ENCODE peak calls at places on chromosomes 3 and 15, in seven cellular contexts. Y is K562, X is HCT116, O is SK-N-SH, H is HepG2, N is GM12878, F is H1. V is an unnamed sample.

GRCh38 chr3:53668872-53669271 is 174.5 kb downstream of the CACNA1D start:
- DNase-seq in X (peak), H (no peak), O (no peak), N (no peak), F (no peak), Y (peak), V (no peak)

GRCh38 chr3:193743702-193744047 is 150.7 kb downstream of the OPA1 start:
- DNase-seq in O (no peak), Y (no peak), X (no peak), N (no peak), F (no peak), H (no peak), V (no peak)

GRCh38 chr15:101492752-101493692 is 3.5 kb upstream of the PCSK6 start:
- DNase-seq in N (no peak), F (no peak), O (no peak), Y (no peak), X (no peak), H (no peak), V (no peak)

GRCh38 chr3:142418926-142419592 is 28.8 kb downstream of the XRN1 start:
- DNase-seq in F (no peak), Y (no peak), O (no peak), N (no peak), X (no peak), H (no peak), V (peak)

GRCh38 chr3:44509985-44510360 is 32.5 kb upstream of the ZNF445 start:
- DNase-seq in F (no peak), Y (peak), O (no peak), H (no peak), N (no peak), X (no peak), V (peak)

GRCh38 chr15:57780461-57780860 is 73.9 kb downstream of the POLR2M start:
- DNase-seq in Y (no peak), F (no peak), N (no peak), O (no peak), H (no peak), X (no peak), V (no peak)

GRCh38 chr15:83248151-83248851 is 36.2 kb downstream of the BNC1 start:
- DNase-seq in F (peak), O (peak), N (peak), X (peak), H (peak), Y (peak), V (peak)

GRCh38 chr3:71225951-71226564 is 357.5 kb downstream of the FOXP1 start:
- DNase-seq in Y (no peak), N (no peak), O (no peak), F (no peak), X (no peak), H (no peak), V (no peak)

GRCh38 chr15:37981781-37982180 is 47.3 kb downstream of the TMCO5A start:
- DNase-seq in N (no peak), O (peak), F (no peak), X (peak), Y (no peak), H (peak), V (peak)

GRCh38 chr3:178826437-178827010 is 245.1 kb downstream of the ZMAT3 start:
- DNase-seq in X (no peak), H (no peak), N (peak), O (no peak), Y (no peak), F (no peak), V (no peak)

GRCh38 chr3:160869825-160870224 is 113.8 kb downstream of the PPM1L start:
- DNase-seq in O (peak), N (no peak), X (no peak), F (no peak), H (no peak), Y (no peak), V (peak)

GRCh38 chr15:44296625-44297524 is 8.4 kb downstream of the GOLM2 start:
- DNase-seq in F (no peak), N (no peak), O (no peak), X (peak), Y (peak), H (peak), V (peak)

GRCh38 chr15:64460737-64461576 is 579 bp downstream of the ZNF609 start:
- DNase-seq in H (peak), O (peak), N (no peak), Y (peak), F (no peak), X (peak), V (peak)

GRCh38 chr15:43998607-43999006 is 171.8 kb downstream of the WDR76 start:
- DNase-seq in X (no peak), N (no peak), H (no peak), F (no peak), O (peak), Y (no peak), V (no peak)

GRCh38 chr3:188533612-188534357 is 379.8 kb downstream of the LPP start:
- DNase-seq in N (no peak), H (no peak), Y (no peak), X (no peak), F (no peak), O (no peak), V (no peak)

GRCh38 chr3:133940536-133940935 is 44.9 kb upstream of the RAB6B start:
- DNase-seq in F (no peak), H (no peak), O (no peak), X (no peak), Y (no peak), N (no peak), V (no peak)

GRCh38 chr15:52291204-52291603 is 4.4 kb downstream of the MYO5C start:
- DNase-seq in Y (no peak), H (no peak), N (peak), X (no peak), F (no peak), O (no peak), V (no peak)

GRCh38 chr15:80041497-80042253 is 17.8 kb upstream of the ZFAND6 start:
- DNase-seq in H (no peak), Y (no peak), N (no peak), O (no peak), X (no peak), F (no peak), V (no peak)

GRCh38 chr15:80031841-80032240 is 27.6 kb upstream of the ZFAND6 start:
- DNase-seq in N (no peak), F (no peak), X (no peak), O (no peak), Y (no peak), H (no peak), V (no peak)

GRCh38 chr15:80034633-80035032 is 24.8 kb upstream of the ZFAND6 start:
- DNase-seq in F (no peak), O (no peak), Y (no peak), X (no peak), N (no peak), H (no peak), V (no peak)

DNA sequence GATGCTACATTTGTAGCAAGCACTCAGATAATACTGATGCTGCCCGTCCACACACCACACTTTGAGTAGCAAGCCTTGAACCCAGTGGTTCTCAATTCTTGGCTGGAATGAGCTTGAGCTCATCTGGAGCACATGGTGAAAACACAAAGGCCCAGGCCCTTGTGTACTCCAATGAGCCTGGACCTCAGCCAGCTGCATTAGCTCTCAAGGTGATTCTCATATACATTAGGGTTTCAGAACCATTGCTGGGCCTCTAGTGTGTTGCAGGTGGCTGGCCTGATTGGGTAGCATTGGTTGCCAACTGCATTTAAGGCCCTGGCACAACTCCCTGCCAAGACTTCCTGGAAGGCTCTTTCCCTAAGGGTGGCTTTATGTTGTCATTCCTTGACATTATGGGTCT is 23.4 kb upstream of the ZFAND6 start:
- DNase-seq in X (no peak), N (no peak), O (no peak), H (no peak), Y (no peak), F (no peak), V (no peak)
- TF ChIP-seq JUND in X (no peak), N (no peak), O (no peak), H (no peak), Y (no peak), F (no peak), V (no peak)

GRCh38 chr3:114764056-114764492 is 383.0 kb downstream of the ZBTB20 start:
- DNase-seq in Y (no peak), F (no peak), H (peak), X (no peak), O (no peak), N (no peak), V (no peak)

GRCh38 chr3:114758828-114759709 is 388.0 kb downstream of the ZBTB20 start:
- DNase-seq in Y (no peak), H (peak), F (no peak), N (no peak), O (peak), X (no peak), V (no peak)

GRCh38 chr3:114760679-114761078 is 386.4 kb downstream of the ZBTB20 start:
- DNase-seq in O (no peak), Y (no peak), F (no peak), N (no peak), H (no peak), X (no peak), V (no peak)

GRCh38 chr3:114756506-114757279 is 390.4 kb downstream of the ZBTB20 start:
- DNase-seq in N (no peak), Y (no peak), H (no peak), F (no peak), O (no peak), X (peak), V (no peak)

GRCh38 chr3:114762144-114762543 is 384.9 kb downstream of the ZBTB20 start:
- DNase-seq in Y (no peak), H (no peak), O (no peak), X (no peak), N (no peak), F (no peak), V (no peak)
- TF ChIP-seq JUND in Y (no peak), H (no peak), O (no peak), X (no peak), N (no peak), F (no peak), V (no peak)

DNA sequence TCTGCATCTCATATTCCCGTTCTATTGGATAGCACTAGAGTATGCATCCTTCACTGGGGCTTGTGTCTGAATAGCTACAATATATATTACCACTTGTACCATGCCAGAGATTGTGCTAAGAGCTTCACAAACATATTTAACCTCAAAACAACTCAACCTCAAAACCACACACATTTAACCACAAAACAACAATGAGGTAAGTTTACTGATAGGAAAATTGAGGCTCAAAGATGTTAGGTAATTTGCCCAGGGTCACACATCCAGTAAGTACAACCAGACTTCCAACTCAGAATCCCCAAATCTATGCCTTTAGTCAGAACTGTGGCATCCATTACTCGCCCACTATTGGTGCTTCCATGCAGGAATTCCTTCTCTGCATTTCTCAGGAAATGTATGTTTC is 220.0 kb downstream of the FAM43A start:
- DNase-seq in Y (no peak), X (no peak), F (no peak), H (no peak), N (no peak), O (no peak), V (peak)
- TF ChIP-seq JUND in Y (no peak), X (no peak), F (no peak), H (no peak), N (no peak), O (no peak), V (no peak)

DNA sequence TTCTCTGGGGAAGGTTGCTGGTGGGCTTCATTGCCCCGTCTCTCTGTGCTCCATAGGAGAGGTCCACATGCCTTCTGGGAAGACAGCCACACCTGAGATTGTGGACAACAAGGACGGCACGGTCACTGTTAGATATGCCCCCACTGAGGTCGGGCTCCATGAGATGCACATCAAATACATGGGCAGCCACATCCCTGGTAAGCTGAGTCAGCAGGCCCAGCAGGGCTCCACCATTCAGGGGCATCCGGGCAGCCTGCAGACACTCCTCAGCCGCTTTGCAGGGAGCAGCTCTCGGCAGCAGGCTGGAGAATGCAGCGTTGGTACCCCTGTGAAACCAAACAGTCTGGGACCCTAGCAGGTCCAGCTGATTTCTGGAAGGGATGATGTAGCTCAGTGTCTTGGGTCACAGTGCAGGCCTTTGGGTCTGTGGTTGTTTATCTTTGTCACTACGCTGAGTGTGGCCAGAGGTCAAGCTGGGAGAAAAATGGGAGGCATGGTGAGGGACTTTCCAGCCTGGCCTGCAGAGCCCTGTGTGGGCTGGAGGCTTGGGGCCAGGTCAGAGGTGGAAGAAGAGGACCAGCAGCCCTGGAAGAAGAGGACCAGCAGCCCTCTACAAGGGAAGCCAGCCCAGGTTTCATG is 67.2 kb downstream of the DNASE1L3 start:
- DNase-seq in N (no peak), Y (no peak), F (no peak), O (no peak), X (no peak), H (peak), V (no peak)
- TF ChIP-seq JUND in N (no peak), Y (no peak), F (no peak), O (no peak), X (no peak), H (no peak), V (no peak)

V was measured in T47D.